ENCODE peak calls at places on chromosomes 1 and 21, in six cellular contexts. X is IMR-90, E is neuronal stem cell, M is H9, Z is mesenchymal stem cell, J is H1. Y is an unnamed sample.

GRCh38 chr1:153032073-153032472 is 1.1 kb downstream of the SPRR1B start:
- DNase-seq in M (no peak), X (no peak), J (no peak), E (no peak), Z (no peak), Y (no peak)

GRCh38 chr1:182066934-182067333 is 5.4 kb upstream of the ZNF648 start:
- DNase-seq in E (no peak), M (no peak), X (no peak), J (no peak), Z (no peak), Y (no peak)

GRCh38 chr1:151905070-151905442 is 4.3 kb downstream of the THEM4 start:
- DNase-seq in E (no peak), Z (no peak), X (no peak), J (no peak), M (no peak), Y (no peak)

GRCh38 chr1:203797948-203798347 is 2.5 kb downstream of the ZBED6 start:
- DNase-seq in E (no peak), J (no peak), M (no peak), X (no peak), Z (no peak), Y (no peak)

GRCh38 chr1:111750856-111751255 is 4.8 kb upstream of the DDX20 start:
- DNase-seq in E (no peak), X (no peak), M (no peak), Z (no peak), J (no peak), Y (no peak)

GRCh38 chr1:27395441-27396195 is 3.2 kb downstream of the GPR3 start:
- DNase-seq in Z (peak), M (peak), X (peak), J (peak), E (peak), Y (peak)

GRCh38 chr1:32817815-32818786 is 648 bp downstream of the S100PBP start:
- DNase-seq in E (peak), J (peak), Z (peak), X (peak), M (peak), Y (peak)

GRCh38 chr1:1796466-1796865 is 18.2 kb upstream of the NADK start:
- DNase-seq in J (no peak), X (no peak), E (no peak), M (no peak), Z (no peak), Y (no peak)

GRCh38 chr1:116911166-116911553 is 1.4 kb downstream of the PTGFRN start:
- DNase-seq in E (no peak), J (no peak), Z (peak), X (no peak), M (no peak), Y (no peak)

GRCh38 chr1:154479764-154480421 is 22.1 kb upstream of the TDRD10 start:
- DNase-seq in X (peak), J (peak), M (peak), Z (peak), E (peak), Y (peak)

GRCh38 chr1:48025076-48025475 is 27.9 kb upstream of the TRABD2B start:
- DNase-seq in M (no peak), Z (no peak), X (no peak), E (peak), J (no peak), Y (no peak)

GRCh38 chr1:223233410-223234163 is 90.5 kb upstream of the TLR5 start:
- DNase-seq in M (peak), X (peak), Z (peak), J (peak), E (no peak), Y (peak)

GRCh38 chr21:33071878-33072306 is 2.0 kb downstream of the OLIG1 start:
- DNase-seq in Z (peak), M (peak), J (peak), X (peak), E (no peak), Y (no peak)

GRCh38 chr1:66182551-66183178 is 351.3 kb upstream of the SGIP1 start:
- DNase-seq in E (no peak), M (no peak), J (no peak), Z (no peak), X (peak), Y (peak)

GRCh38 chr21:17796503-17796902 is 22.7 kb downstream of the C21orf91 start:
- DNase-seq in Z (no peak), E (no peak), X (no peak), M (no peak), J (no peak), Y (no peak)

GRCh38 chr1:230861970-230862595 is 6.2 kb downstream of the C1orf198 start:
- DNase-seq in X (peak), Z (peak), J (no peak), M (no peak), E (no peak), Y (no peak)

GRCh38 chr1:173475564-173476196 is 1.5 kb upstream of the PRDX6 start:
- DNase-seq in Z (peak), E (no peak), M (no peak), X (peak), J (no peak), Y (peak)
- H3K4ac ChIP-seq in Z (no peak), E (no peak), M (no peak), X (peak), J (no peak), Y (peak)

GRCh38 chr1:191558389-191558788 is 599.9 kb upstream of the RGS18 start:
- DNase-seq in E (no peak), X (peak), Z (no peak), M (no peak), J (no peak), Y (no peak)
- H2BK120ac ChIP-seq in E (no peak), X (no peak), Z (no peak), M (no peak), J (no peak), Y (no peak)

DNA sequence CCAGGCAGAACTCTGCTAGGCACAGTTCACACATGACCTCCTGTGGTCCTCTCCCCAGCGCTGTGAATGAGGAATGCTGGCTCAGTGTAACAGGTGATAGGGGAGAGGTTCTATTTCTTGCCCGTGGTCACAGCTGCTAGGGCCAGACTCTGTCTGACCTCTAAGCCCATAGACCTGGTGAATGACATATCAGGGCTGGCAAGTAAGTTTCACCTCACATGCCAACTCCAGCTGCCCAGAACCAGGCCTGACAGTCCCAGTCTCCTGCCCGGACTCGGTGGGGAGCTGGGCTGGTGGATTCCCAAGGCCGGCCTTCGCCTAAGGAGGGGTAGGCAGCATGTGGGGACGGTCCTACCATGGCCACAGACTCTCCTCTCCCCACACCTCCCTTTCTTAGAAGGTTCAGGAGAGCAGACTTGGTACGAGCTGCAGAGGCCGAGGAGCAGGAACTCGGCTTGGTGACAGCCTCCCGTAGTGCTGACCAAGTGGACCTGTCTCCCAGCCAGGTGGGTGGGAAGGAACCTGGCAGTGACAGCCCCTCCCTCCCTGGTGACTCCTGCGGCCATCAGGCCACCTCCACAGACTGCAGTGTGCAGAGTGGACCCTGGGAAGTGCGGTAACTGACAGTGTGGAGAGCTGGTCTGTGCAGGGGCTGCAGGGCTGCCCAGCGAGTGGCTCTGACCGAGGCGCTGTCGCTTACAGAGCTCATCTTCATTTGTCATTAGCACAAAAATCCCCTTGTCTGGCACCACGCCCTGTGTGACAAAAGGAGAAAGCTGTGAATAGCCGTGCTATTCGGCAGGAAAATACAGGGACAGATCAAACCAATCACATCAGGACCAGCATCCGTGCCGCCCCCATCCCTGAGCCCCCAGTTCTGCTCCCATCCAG is 74.6 kb downstream of the SCCPDH start:
- DNase-seq in J (no peak), X (no peak), M (no peak), E (no peak), Z (no peak), Y (no peak)
- H2AFZ ChIP-seq in J (no peak), X (no peak), M (no peak), E (peak), Z (no peak), Y (no peak)

DNA sequence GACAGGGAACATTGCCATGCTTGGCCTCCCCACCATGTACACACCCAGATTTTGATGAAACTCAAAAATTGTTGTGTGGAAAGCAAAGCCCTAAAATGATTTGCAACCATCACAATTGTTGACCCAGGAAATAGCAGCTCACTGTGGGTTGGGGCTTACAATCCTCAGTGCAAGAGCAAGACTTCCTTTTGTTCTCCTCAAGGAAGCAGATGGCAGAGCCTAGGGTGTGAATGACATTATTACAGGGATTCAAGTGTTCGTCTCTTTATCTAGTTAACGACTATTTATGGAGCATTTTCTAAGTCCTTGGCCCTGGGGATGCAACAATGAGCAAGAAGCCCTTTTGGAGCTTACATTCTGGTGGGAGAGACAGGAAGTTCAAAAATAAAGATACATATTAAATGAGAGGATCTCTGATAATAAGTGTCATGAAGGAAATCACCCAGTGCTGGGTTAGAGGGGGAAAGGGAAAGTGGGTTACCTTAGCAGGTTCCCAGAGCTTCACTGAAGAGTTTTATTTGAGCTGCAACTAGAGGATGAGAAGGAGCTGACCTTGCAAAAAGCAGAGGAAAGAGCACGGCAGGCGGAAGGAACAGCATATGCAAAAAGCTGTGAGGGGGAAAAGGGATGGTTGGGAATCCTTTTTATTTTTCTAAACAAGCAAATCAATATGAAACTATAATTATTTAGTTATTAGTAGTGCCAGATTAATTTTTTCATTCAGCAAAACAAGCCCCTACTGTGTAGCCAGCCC is 38.5 kb upstream of the ID3 start:
- DNase-seq in X (no peak), J (no peak), E (no peak), Z (no peak), M (no peak), Y (no peak)
- H3K4ac ChIP-seq in X (peak), J (peak), E (no peak), Z (no peak), M (no peak), Y (peak)

GRCh38 chr1:112955678-112956502 is at the start of gene SLC16A1:
- DNase-seq in J (peak), Z (peak), E (peak), M (peak), X (peak), Y (peak)
- H2BK120ac ChIP-seq in J (peak), Z (peak), E (peak), M (no peak), X (peak), Y (peak)

GRCh38 chr1:75097686-75098085 is 36.5 kb upstream of the LHX8 start:
- DNase-seq in J (no peak), Z (no peak), M (no peak), E (no peak), X (no peak), Y (no peak)

GRCh38 chr1:75099581-75099980 is 34.6 kb upstream of the LHX8 start:
- DNase-seq in Z (no peak), X (no peak), J (no peak), E (no peak), M (no peak), Y (no peak)

GRCh38 chr1:75100481-75101092 is 33.6 kb upstream of the LHX8 start:
- DNase-seq in X (no peak), Z (no peak), J (no peak), M (no peak), E (no peak), Y (no peak)
- H2AFZ ChIP-seq in X (no peak), Z (no peak), J (no peak), M (peak), E (no peak), Y (no peak)